ENCODE peak calls at places on chromosomes 1 and 21, in nine cellular contexts. J, D, X, B, O, S, T, G and C are unnamed samples.

GRCh38 chr1:23475134-23475628 is 8.8 kb downstream of the ASAP3 start:
- DNase-seq in J (no peak), D (peak; percentile 11), X (peak; percentile 90), B (no peak), O (no peak), S (no peak), T (peak; percentile 94), G (no peak), C (no peak)

GRCh38 chr1:109786531-109787021 is 22.9 kb upstream of the EPS8L3 start:
- DNase-seq in J (no peak), D (no peak), X (no peak), B (no peak), O (no peak), S (no peak), T (peak; percentile 63), G (no peak), C (peak; percentile 25)

GRCh38 chr1:20033396-20033795 is 36.6 kb upstream of the PLA2G5 start:
- DNase-seq in J (no peak), D (no peak), X (no peak), B (no peak), O (no peak), S (no peak), T (no peak), G (no peak), C (no peak)

GRCh38 chr1:36253463-36253862 is 29.2 kb downstream of the THRAP3 start:
- DNase-seq in J (no peak), D (no peak), X (no peak), B (no peak), O (no peak), S (no peak), T (peak; percentile 73), G (no peak), C (no peak)

GRCh38 chr1:86704972-86705632 is 726 bp downstream of the SH3GLB1 start:
- DNase-seq in J (peak; percentile 9), D (peak; percentile 75), X (no peak), B (peak; percentile 61), O (peak; percentile 34), S (peak; percentile 52), T (peak; percentile 67), G (peak; percentile 63), C (peak; percentile 52)

GRCh38 chr1:77063118-77063517 is 156.1 kb downstream of the PIGK start:
- DNase-seq in J (no peak), D (no peak), X (no peak), B (no peak), O (no peak), S (no peak), T (no peak), G (no peak), C (no peak)

GRCh38 chr1:159250817-159251216 is 46.1 kb downstream of the ACKR1 start:
- DNase-seq in J (no peak), D (no peak), X (no peak), B (no peak), O (no peak), S (peak; percentile 37), T (no peak), G (no peak), C (no peak)

GRCh38 chr1:156259805-156260204 is 11.9 kb upstream of the PAQR6 start:
- DNase-seq in J (no peak), D (no peak), X (no peak), B (no peak), O (no peak), S (no peak), T (peak; percentile 28), G (no peak), C (no peak)

GRCh38 chr1:217029311-217030157 is 306.3 kb upstream of the ESRRG start:
- DNase-seq in J (no peak), D (no peak), X (peak; percentile 44), B (no peak), O (no peak), S (no peak), T (peak; percentile 13), G (no peak), C (no peak)

GRCh38 chr1:116495534-116495933 is 75.3 kb downstream of the CD58 start:
- DNase-seq in J (no peak), D (no peak), X (no peak), B (no peak), O (no peak), S (no peak), T (no peak), G (no peak), C (no peak)

GRCh38 chr1:96233422-96233821 is 488.2 kb upstream of the PTBP2 start:
- DNase-seq in J (no peak), D (no peak), X (no peak), B (no peak), O (no peak), S (no peak), T (no peak), G (no peak), C (no peak)

GRCh38 chr1:167169642-167170041 is 51.0 kb upstream of the POU2F1 start:
- DNase-seq in J (no peak), D (no peak), X (no peak), B (no peak), O (no peak), S (no peak), T (no peak), G (no peak), C (no peak)

GRCh38 chr1:29156543-29157268 is 25.0 kb downstream of the SRSF4 start:
- DNase-seq in J (no peak), D (no peak), X (no peak), B (no peak), O (no peak), S (no peak), T (peak; percentile 95), G (no peak), C (no peak)

GRCh38 chr1:163048970-163049680 is 20.0 kb upstream of the RGS4 start:
- DNase-seq in J (no peak), D (no peak), X (no peak), B (peak; percentile 30), O (no peak), S (no peak), T (no peak), G (no peak), C (no peak)

GRCh38 chr1:50605186-50605875 is 182.1 kb upstream of the DMRTA2 start:
- DNase-seq in J (no peak), D (no peak), X (no peak), B (no peak), O (no peak), S (peak; percentile 30), T (peak; percentile 55), G (no peak), C (no peak)

GRCh38 chr1:5370321-5370720 is 621.9 kb downstream of the NPHP4 start:
- DNase-seq in J (no peak), D (no peak), X (no peak), B (no peak), O (peak; percentile 21), S (no peak), T (no peak), G (no peak), C (no peak)
- TF ChIP-seq CTCF in J (no peak), D (no peak), X (no peak), B (no peak), O (no peak), S (no peak), T (no peak), G (no peak), C (no peak)

DNA sequence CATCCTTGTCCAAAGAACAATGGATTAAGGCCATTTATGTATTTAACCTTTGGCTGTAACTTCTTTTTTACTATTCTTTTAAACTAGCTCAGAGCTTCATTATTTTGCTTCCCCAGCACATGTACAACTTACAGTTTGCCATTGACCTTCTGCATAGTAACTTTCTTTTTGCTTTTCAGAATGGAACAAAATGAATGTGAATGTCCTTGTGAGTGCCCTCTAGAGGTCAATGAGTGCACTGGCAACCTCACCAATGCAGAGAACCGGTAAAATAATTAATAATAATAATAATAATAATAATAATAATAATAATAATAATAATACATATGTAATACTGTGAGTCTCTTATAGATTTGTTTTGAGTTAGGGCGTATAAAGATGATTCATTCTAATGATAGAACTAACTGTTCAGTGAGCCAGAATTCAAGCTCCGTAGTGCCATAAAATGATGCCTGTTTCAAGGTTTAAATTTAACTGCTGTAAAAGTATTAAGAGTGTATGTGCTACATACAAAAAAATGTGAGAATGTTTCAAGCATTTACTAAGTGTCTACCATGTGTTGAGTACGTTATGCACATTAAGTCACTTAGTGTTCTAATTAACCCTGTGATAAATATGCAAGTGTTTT is 69.0 kb upstream of the RAVER2 start:
- DNase-seq in J (no peak), D (no peak), X (no peak), B (no peak), O (no peak), S (no peak), T (peak; percentile 38), G (peak; percentile 41), C (no peak)
- TF ChIP-seq CTCF in J (peak; percentile 89), D (peak; percentile 71), X (peak; percentile 73), B (peak; percentile 68), O (peak; percentile 75), S (peak; percentile 75), T (peak; percentile 75), G (peak; percentile 52), C (peak; percentile 84)

DNA sequence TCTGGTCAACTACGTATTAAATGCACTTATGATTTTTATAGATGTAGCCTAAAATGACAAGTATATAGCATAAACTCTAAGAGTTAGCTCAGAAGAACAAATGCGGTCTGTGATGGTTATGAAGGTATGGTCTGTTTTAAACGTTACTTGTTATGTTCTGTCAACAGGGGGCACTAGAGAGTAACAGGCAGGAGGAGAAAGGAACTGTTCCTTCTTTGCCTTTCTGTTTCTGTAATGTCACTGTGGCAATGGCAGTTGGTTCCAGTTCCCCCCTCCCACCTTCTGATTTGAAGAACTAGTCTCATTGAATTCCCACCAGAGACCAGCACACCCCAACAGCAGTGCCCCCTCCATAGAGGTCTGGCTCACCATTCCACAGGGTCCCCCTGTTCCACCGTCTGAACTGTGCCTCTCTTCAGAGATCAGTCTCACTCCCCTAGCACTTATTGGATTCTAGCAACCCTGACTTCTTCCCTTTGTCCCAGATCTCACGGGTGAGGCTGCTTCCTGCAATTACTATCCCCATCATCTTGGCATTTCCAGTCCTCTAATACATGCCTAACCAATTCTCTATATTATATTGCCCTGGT is 14.0 kb downstream of the KRTAP24-1 start:
- DNase-seq in J (no peak), D (no peak), X (no peak), B (no peak), O (no peak), S (peak; percentile 46), T (no peak), G (peak; percentile 34), C (no peak)
- TF ChIP-seq CTCF in J (no peak), D (peak; percentile 7), X (no peak), B (no peak), O (no peak), S (peak; percentile 81), T (no peak), G (peak; percentile 53), C (no peak)

DNA sequence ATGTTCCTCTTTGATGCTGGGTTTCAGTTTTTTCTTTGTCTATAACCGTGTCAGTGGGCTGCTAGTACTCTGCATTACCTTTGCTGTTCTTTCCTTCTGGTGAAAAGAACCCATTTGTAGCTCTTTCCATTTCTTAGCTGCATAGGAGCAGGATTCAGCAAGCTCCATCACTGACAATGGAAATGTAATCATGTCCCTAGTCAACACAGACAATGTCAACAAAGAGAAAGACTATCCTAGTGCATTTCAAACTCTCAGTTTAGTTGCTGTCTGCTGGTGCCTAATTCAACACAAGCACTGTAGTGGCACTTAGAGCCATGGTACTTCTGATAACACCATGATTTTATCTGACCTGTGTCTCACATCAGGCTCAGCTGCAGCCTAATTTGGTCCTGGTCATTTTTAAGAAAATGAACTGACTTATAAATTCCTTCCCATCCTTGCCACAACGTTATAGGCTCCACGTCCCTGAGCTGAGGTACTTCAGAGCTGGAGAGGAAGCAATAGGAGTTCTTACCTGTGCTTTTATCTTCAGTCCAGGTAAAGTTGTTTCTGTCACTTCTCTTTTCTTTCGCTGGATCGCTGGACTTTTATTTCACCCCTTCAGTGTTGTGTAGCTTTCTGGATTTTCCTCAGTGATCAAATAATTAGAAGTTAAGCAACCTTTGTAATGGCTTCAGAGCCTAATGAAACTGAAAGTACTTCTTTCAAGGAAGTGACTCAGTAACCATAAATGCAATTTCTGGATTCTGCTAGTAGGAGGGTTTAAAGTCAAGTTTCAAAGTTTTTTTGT is at the start of gene GBP3:
- DNase-seq in J (no peak), D (no peak), X (peak; percentile 11), B (no peak), O (peak; percentile 14), S (no peak), T (peak; percentile 80), G (peak; percentile 78), C (no peak)
- TF ChIP-seq CTCF in J (no peak), D (no peak), X (no peak), B (no peak), O (no peak), S (no peak), T (no peak), G (no peak), C (no peak)